ENCODE peak calls at places on chromosomes 12 and 14, in six cellular contexts. M is neuronal stem cell; D is CD8-positive, alpha-beta T cell; V is aorta; S is stomach; Y is HCT116. A is an unnamed sample. For H3K4me1, the result is how much of the 10 kb centered on the place peaks cover.

GRCh38 chr14:93173943-93174395 is 10.7 kb downstream of the MOAP1 start:
- DNase-seq in M (no peak), D (no peak), V (no peak), S (peak), Y (no peak), A (no peak)

GRCh38 chr14:26702721-26703250 is 105.0 kb upstream of the NOVA1 start:
- DNase-seq in M (no peak), D (no peak), V (no peak), S (no peak), Y (no peak), A (no peak)

GRCh38 chr12:1518763-1519516 is 75.4 kb downstream of the FBXL14 start:
- DNase-seq in M (no peak), D (no peak), V (no peak), S (no peak), Y (peak), A (peak)

GRCh38 chr12:54381136-54381535 is 3.4 kb downstream of the ZNF385A start:
- DNase-seq in M (no peak), D (no peak), V (no peak), S (no peak), Y (no peak), A (peak)

GRCh38 chr12:132924356-132924755 is 31.8 kb downstream of the ZNF605 start:
- DNase-seq in M (no peak), D (no peak), V (no peak), S (no peak), Y (no peak), A (no peak)

GRCh38 chr14:101174980-101175606 is 271.6 kb upstream of the RTL1 start:
- DNase-seq in M (no peak), D (no peak), V (no peak), S (no peak), Y (no peak), A (peak)

GRCh38 chr12:69658203-69658602 is 40.9 kb downstream of the BEST3 start:
- DNase-seq in M (no peak), D (no peak), V (no peak), S (no peak), Y (no peak), A (no peak)

GRCh38 chr12:120713861-120714482 is 3.7 kb downstream of the UNC119B start:
- DNase-seq in M (peak), D (peak), V (peak), S (peak), Y (peak), A (peak)

GRCh38 chr14:76942288-76942778 is 86.2 kb downstream of the IRF2BPL start:
- DNase-seq in M (no peak), D (no peak), V (no peak), S (no peak), Y (no peak), A (no peak)

GRCh38 chr12:62725781-62726180 is 209.2 kb downstream of the PPM1H start:
- DNase-seq in M (no peak), D (no peak), V (no peak), S (no peak), Y (no peak), A (no peak)

GRCh38 chr14:29390046-29390841 is 537.4 kb downstream of the PRKD1 start:
- DNase-seq in M (peak), D (no peak), V (no peak), S (no peak), Y (no peak), A (no peak)

GRCh38 chr14:33646692-33647260 is 304.1 kb downstream of the EGLN3 start:
- DNase-seq in M (no peak), D (no peak), V (no peak), S (no peak), Y (no peak), A (no peak)

GRCh38 chr12:84508325-84508861 is 404.2 kb downstream of the SLC6A15 start:
- DNase-seq in M (no peak), D (no peak), V (peak), S (no peak), Y (peak), A (no peak)

GRCh38 chr12:51401900-51402299 is 10.7 kb upstream of the GALNT6 start:
- DNase-seq in M (no peak), D (no peak), V (no peak), S (no peak), Y (no peak), A (no peak)
- H3K4me1 ChIP-seq in M (under half), D (under half), V (under half), S (under half), Y (under half), A (under half)

GRCh38 chr12:75823475-75823874 is 208.1 kb downstream of the PHLDA1 start:
- DNase-seq in M (no peak), D (no peak), V (no peak), S (no peak), Y (no peak), A (no peak)

GRCh38 chr12:75818863-75819262 is 212.7 kb downstream of the PHLDA1 start:
- DNase-seq in M (no peak), D (no peak), V (no peak), S (no peak), Y (no peak), A (no peak)

GRCh38 chr12:75816892-75817291 is 214.7 kb downstream of the PHLDA1 start:
- DNase-seq in M (no peak), D (no peak), V (no peak), S (no peak), Y (peak), A (no peak)

GRCh38 chr12:75819512-75819911 is 212.1 kb downstream of the PHLDA1 start:
- DNase-seq in M (no peak), D (no peak), V (no peak), S (no peak), Y (no peak), A (no peak)

GRCh38 chr12:75820848-75821578 is 210.6 kb downstream of the PHLDA1 start:
- DNase-seq in M (no peak), D (no peak), V (peak), S (no peak), Y (no peak), A (peak)
- H3K27ac ChIP-seq in M (no peak), D (no peak), V (no peak), S (peak), Y (peak), A (peak)

GRCh38 chr14:103396463-103396862 is 11.2 kb downstream of the MARK3 start:
- DNase-seq in M (no peak), D (no peak), V (no peak), S (no peak), Y (no peak), A (no peak)
- H3K4me1 ChIP-seq in M (under half), D (half or more), V (under half), S (half or more), Y (under half), A (half or more)

GRCh38 chr12:98788396-98788795 is 143.3 kb downstream of the APAF1 start:
- DNase-seq in M (no peak), D (no peak), V (no peak), S (no peak), Y (no peak), A (no peak)

GRCh38 chr12:98780261-98780660 is 135.2 kb downstream of the APAF1 start:
- DNase-seq in M (no peak), D (no peak), V (no peak), S (no peak), Y (no peak), A (no peak)

GRCh38 chr12:98783420-98783819 is 138.3 kb downstream of the APAF1 start:
- DNase-seq in M (no peak), D (no peak), V (no peak), S (no peak), Y (no peak), A (no peak)
- H3K27ac ChIP-seq in M (no peak), D (no peak), V (no peak), S (no peak), Y (no peak), A (no peak)